ENCODE peak calls at places on chromosomes 1 and 21, in five cellular contexts. Q, U, V, P and F are unnamed samples.

GRCh38 chr1:2539312-2539907 is 9.3 kb upstream of the HES5 start:
- DNase-seq in Q (no peak), P (peak), V (peak), U (no peak), F (no peak)

GRCh38 chr1:184052194-184052559 is 647 bp downstream of the TSEN15 start:
- DNase-seq in U (no peak), V (no peak), Q (no peak), P (no peak), F (no peak)

GRCh38 chr1:21607549-21608529 is 61.3 kb downstream of the RAP1GAP start:
- DNase-seq in V (peak), Q (peak), U (peak), P (peak), F (peak)

GRCh38 chr1:207060596-207060995 is 7.5 kb downstream of the PFKFB2 start:
- DNase-seq in Q (no peak), U (no peak), V (no peak), P (no peak), F (no peak)

GRCh38 chr1:203158967-203159665 is 16.5 kb downstream of the MYBPH start:
- DNase-seq in U (no peak), V (no peak), P (no peak), Q (no peak), F (no peak)

GRCh38 chr21:25689226-25689625 is 45.5 kb downstream of the ATP5PF start:
- DNase-seq in P (no peak), U (no peak), Q (no peak), V (no peak), F (no peak)

GRCh38 chr1:53381790-53382401 is 54.0 kb upstream of the LRP8 start:
- DNase-seq in Q (no peak), P (no peak), V (no peak), U (no peak), F (no peak)

GRCh38 chr1:55816456-55816794 is 601.3 kb upstream of the USP24 start:
- DNase-seq in Q (no peak), V (no peak), P (no peak), U (no peak), F (no peak)

GRCh38 chr1:119859647-119860046 is 36.7 kb downstream of the ADAM30 start:
- DNase-seq in Q (no peak), U (no peak), V (peak), P (no peak), F (no peak)

GRCh38 chr1:1157033-1157365 is 16.7 kb upstream of the TTLL10 start:
- DNase-seq in V (no peak), P (no peak), Q (no peak), U (no peak), F (no peak)

GRCh38 chr1:30788580-30789387 is 31.2 kb upstream of the LAPTM5 start:
- DNase-seq in P (no peak), V (no peak), Q (no peak), U (no peak), F (no peak)

GRCh38 chr1:244067893-244068292 is 16.8 kb downstream of the ZBTB18 start:
- DNase-seq in Q (peak), U (no peak), P (no peak), V (no peak), F (no peak)

GRCh38 chr1:169102567-169102966 is 3.9 kb upstream of the ATP1B1 start:
- DNase-seq in Q (peak), U (no peak), V (no peak), P (no peak), F (no peak)

GRCh38 chr1:227773558-227773957 is 38.3 kb downstream of the SNAP47 start:
- DNase-seq in V (no peak), P (no peak), Q (no peak), U (no peak), F (no peak)

GRCh38 chr1:1211541-1212511 is 2.1 kb downstream of the TNFRSF4 start:
- DNase-seq in Q (no peak), U (no peak), P (no peak), V (no peak), F (no peak)

GRCh38 chr1:44831516-44831915 is 11.5 kb downstream of the PTCH2 start:
- DNase-seq in U (no peak), V (peak), Q (no peak), P (no peak), F (no peak)

GRCh38 chr1:212692774-212693644 is 6.6 kb downstream of the BATF3 start:
- DNase-seq in V (no peak), Q (no peak), P (no peak), U (no peak), F (no peak)

GRCh38 chr1:109793486-109794318 is 30.0 kb upstream of the EPS8L3 start:
- DNase-seq in U (no peak), P (no peak), Q (no peak), V (no peak), F (no peak)

GRCh38 chr21:39430457-39430856 is 15.1 kb downstream of the LCA5L start:
- DNase-seq in P (no peak), U (no peak), Q (no peak), V (peak), F (no peak)

DNA sequence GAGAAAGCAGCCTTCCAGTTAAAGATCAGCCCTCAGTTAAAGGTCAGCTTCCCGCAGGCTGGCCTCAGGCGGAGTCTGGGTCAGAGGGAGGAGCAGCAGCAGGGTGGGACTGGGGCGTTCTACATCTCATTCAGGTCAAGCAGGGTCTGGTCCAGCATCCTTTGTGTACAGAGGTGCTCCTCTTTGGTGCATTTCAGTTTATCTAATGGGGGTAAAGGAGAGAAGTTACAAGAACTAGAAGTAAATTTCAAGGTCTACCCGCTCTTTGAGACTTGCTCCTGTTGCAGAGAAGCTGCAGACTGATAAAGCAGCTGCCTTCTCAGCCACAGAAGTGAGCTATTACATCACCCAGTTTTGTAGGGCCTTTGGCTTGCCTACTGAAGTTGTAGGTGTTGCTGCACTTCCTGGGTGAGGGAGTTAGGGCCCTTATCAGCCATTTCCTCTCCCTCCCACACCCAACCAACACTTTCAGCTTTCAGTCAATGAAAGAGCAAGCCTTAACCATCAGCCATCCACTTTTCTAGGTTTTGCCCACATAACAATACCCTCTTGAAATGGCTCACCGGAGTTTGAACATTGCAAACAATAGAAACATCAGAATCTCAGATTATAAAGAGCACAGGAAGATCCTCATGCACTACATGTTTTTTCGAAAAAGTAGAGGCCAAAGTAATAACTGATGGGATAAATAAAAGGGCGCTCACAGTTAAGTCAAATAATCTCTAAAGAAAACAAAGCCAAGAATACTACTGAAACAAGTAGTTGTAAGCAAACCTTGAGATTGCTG is 2.8 kb upstream of the NUP210L start:
- DNase-seq in U (peak), V (peak), Q (no peak), P (no peak), F (peak)
- TF ChIP-seq POLR2AphosphoS5 in U (no peak), V (peak), Q (no peak), P (no peak), F (no peak)

GRCh38 chr1:13730751-13731482 is 30.9 kb downstream of the PRDM2 start:
- DNase-seq in Q (no peak), U (peak), V (no peak), P (no peak), F (peak)
- TF ChIP-seq TAF1 in Q (no peak), U (peak), V (no peak), P (no peak), F (peak)

GRCh38 chr1:58546520-58547308 is at the start of gene OMA1:
- DNase-seq in P (peak), Q (peak), V (peak), U (peak), F (peak)
- TF ChIP-seq POLR2A in P (no peak), Q (peak), V (peak), U (peak), F (peak)

GRCh38 chr1:43522776-43523480 is 7.8 kb upstream of the PTPRF start:
- DNase-seq in U (no peak), Q (peak), P (no peak), V (peak), F (no peak)
- TF ChIP-seq POLR2AphosphoS5 in U (no peak), Q (no peak), P (no peak), V (peak), F (no peak)

GRCh38 chr1:4375812-4376211 is 278.6 kb upstream of the AJAP1 start:
- DNase-seq in U (no peak), P (no peak), Q (no peak), V (no peak), F (no peak)
- TF ChIP-seq TAF1 in U (no peak), P (no peak), Q (no peak), V (no peak), F (no peak)

GRCh38 chr1:214028095-214028494 is 40.3 kb downstream of the PROX1 start:
- DNase-seq in P (no peak), Q (peak), U (no peak), V (no peak), F (no peak)
- TF ChIP-seq POLR2A in P (no peak), Q (no peak), U (no peak), V (no peak), F (no peak)

GRCh38 chr1:8043621-8044020 is 17.5 kb upstream of the ERRFI1 start:
- DNase-seq in P (no peak), V (no peak), Q (no peak), U (no peak), F (no peak)

GRCh38 chr1:8047686-8048522 is 21.8 kb upstream of the ERRFI1 start:
- DNase-seq in P (no peak), V (no peak), Q (no peak), U (no peak), F (no peak)

GRCh38 chr1:8042134-8042533 is 16.0 kb upstream of the ERRFI1 start:
- DNase-seq in V (no peak), P (no peak), Q (no peak), U (no peak), F (no peak)

GRCh38 chr1:8051650-8052049 is 25.5 kb upstream of the ERRFI1 start:
- DNase-seq in U (no peak), Q (no peak), P (no peak), V (no peak), F (no peak)

GRCh38 chr1:8047112-8047511 is 21.0 kb upstream of the ERRFI1 start:
- DNase-seq in P (no peak), U (no peak), V (no peak), Q (no peak), F (no peak)
- TF ChIP-seq POLR2AphosphoS5 in P (no peak), U (no peak), V (no peak), Q (no peak), F (no peak)

DNA sequence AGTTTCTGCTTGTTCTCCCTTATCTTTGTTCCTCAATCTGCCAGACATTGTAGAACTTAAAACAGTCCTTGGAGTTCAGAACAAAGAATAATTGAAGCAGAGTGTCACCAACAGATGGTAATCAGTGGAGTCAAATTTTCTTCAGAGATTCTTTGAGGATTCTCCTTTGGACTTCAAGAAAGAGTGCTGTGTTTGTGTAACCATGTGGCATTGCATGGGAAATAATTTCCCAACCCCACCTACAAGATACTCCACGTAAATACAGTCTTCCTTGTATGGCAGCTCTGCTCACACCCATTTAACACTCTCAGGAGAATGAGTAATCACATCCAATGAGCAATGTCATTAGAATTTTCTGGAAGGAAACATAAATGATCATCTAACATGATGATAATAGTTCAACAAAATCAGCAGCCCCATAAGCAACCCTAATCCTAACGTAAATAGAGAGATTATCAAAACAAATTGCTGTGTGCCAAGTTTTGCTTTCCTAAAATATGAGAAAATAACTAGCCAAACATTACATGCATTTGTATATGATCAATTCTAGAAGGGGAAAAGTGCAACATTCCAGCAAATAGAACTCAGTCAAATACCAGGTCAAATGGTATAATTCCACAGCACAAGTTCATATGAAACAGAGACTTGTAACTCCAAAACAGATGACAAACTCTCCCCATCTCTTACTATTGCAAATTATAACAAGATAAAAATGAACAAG is 6.9 kb upstream of the DENND1B start:
- DNase-seq in V (no peak), Q (no peak), P (no peak), U (no peak), F (no peak)
- TF ChIP-seq TAF1 in V (no peak), Q (no peak), P (no peak), U (no peak), F (no peak)

GRCh38 chr1:51663105-51663504 is 46.2 kb downstream of the OSBPL9 start:
- DNase-seq in P (no peak), U (no peak), Q (no peak), V (no peak), F (no peak)

GRCh38 chr1:51661081-51661518 is 44.2 kb downstream of the OSBPL9 start:
- DNase-seq in U (no peak), V (no peak), P (no peak), Q (no peak), F (no peak)

GRCh38 chr1:51663721-51664120 is 46.8 kb downstream of the OSBPL9 start:
- DNase-seq in Q (no peak), V (no peak), U (no peak), P (no peak), F (no peak)

GRCh38 chr1:51664412-51665240 is 47.7 kb downstream of the OSBPL9 start:
- DNase-seq in Q (no peak), U (no peak), P (no peak), V (no peak), F (no peak)

GRCh38 chr1:51660570-51660969 is 43.7 kb downstream of the OSBPL9 start:
- DNase-seq in P (no peak), Q (no peak), V (no peak), U (no peak), F (no peak)
- TF ChIP-seq POLR2A in P (no peak), Q (no peak), V (no peak), U (no peak), F (no peak)